ENCODE peak calls at places on chromosomes 5 and 9, in five cellular contexts. K, B, Q, V and C are unnamed samples.
A peak's percentile ranks its signal among the peaks of the same experiment; 100 is the strongest.

GRCh38 chr9:33852216-33852826 is 35.4 kb downstream of the UBE2R2 start:
- DNase-seq in B (peak; percentile 87), Q (peak; percentile 68), K (peak; percentile 79), V (peak; percentile 77), C (peak; percentile 66)

GRCh38 chr5:95261369-95262175 is 23.3 kb downstream of the MCTP1 start:
- DNase-seq in K (no peak), V (no peak), Q (no peak), B (no peak), C (peak; percentile 43)

GRCh38 chr9:84886866-84887265 is 217.3 kb downstream of the NTRK2 start:
- DNase-seq in V (no peak), Q (no peak), B (no peak), K (no peak), C (no peak)

GRCh38 chr5:146565764-146566163 is 49.8 kb upstream of the GPR151 start:
- DNase-seq in Q (no peak), K (no peak), V (no peak), B (peak; percentile 57), C (no peak)

GRCh38 chr5:130912088-130912487 is 253.0 kb downstream of the HINT1 start:
- DNase-seq in V (no peak), K (no peak), B (no peak), Q (no peak), C (no peak)

GRCh38 chr9:20205821-20206220 is 416.5 kb downstream of the MLLT3 start:
- DNase-seq in K (no peak), B (no peak), V (no peak), Q (no peak), C (no peak)

GRCh38 chr9:75548871-75549270 is 341.6 kb upstream of the PCSK5 start:
- DNase-seq in B (no peak), K (no peak), Q (no peak), V (no peak), C (no peak)

GRCh38 chr5:167814828-167815227 is 476.6 kb upstream of the WWC1 start:
- DNase-seq in V (no peak), Q (no peak), K (no peak), B (no peak), C (no peak)

GRCh38 chr5:127864511-127864910 is 161.3 kb downstream of the CCDC192 start:
- DNase-seq in Q (no peak), V (no peak), K (no peak), B (no peak), C (no peak)

GRCh38 chr5:150112211-150113046 is 26.1 kb upstream of the CSF1R start:
- DNase-seq in V (peak; percentile 53), K (peak; percentile 78), B (peak; percentile 15), Q (no peak), C (no peak)

GRCh38 chr9:14180077-14180941 is 133.6 kb downstream of the NFIB start:
- DNase-seq in Q (peak; percentile 33), K (no peak), B (peak; percentile 20), V (no peak), C (no peak)

GRCh38 chr5:17763301-17763700 is 129.0 kb downstream of the TAF11L14 start:
- DNase-seq in Q (no peak), K (no peak), V (no peak), B (no peak), C (no peak)

GRCh38 chr5:148998174-148998797 is 64.6 kb downstream of the SH3TC2 start:
- DNase-seq in K (no peak), V (peak; percentile 34), B (peak; percentile 48), Q (no peak), C (no peak)

GRCh38 chr5:125251703-125252102 is 505.3 kb upstream of the ZNF608 start:
- DNase-seq in Q (no peak), B (no peak), K (no peak), V (no peak), C (no peak)

GRCh38 chr9:126916909-126917308 is 2.3 kb downstream of the RALGPS1 start:
- DNase-seq in Q (no peak), V (no peak), B (no peak), K (no peak), C (no peak)

GRCh38 chr5:95942968-95943367 is 18.7 kb downstream of the ELL2 start:
- DNase-seq in Q (no peak), K (no peak), B (no peak), V (no peak), C (no peak)

GRCh38 chr9:123725389-123725788 is 204.5 kb downstream of the DENND1A start:
- DNase-seq in B (no peak), V (no peak), Q (no peak), K (peak; percentile 56), C (no peak)

GRCh38 chr9:134811673-134812668 is 68.6 kb upstream of the FCN2 start:
- DNase-seq in Q (no peak), K (no peak), B (no peak), V (no peak), C (no peak)

GRCh38 chr9:134811079-134811672 is 69.4 kb upstream of the FCN2 start:
- DNase-seq in V (no peak), K (no peak), Q (no peak), B (no peak), C (no peak)

GRCh38 chr9:134808393-134808792 is 72.2 kb upstream of the FCN2 start:
- DNase-seq in V (no peak), Q (no peak), B (no peak), K (no peak), C (no peak)

GRCh38 chr9:134807726-134808125 is 72.9 kb upstream of the FCN2 start:
- DNase-seq in V (no peak), Q (peak; percentile 52), B (no peak), K (no peak), C (no peak)

DNA sequence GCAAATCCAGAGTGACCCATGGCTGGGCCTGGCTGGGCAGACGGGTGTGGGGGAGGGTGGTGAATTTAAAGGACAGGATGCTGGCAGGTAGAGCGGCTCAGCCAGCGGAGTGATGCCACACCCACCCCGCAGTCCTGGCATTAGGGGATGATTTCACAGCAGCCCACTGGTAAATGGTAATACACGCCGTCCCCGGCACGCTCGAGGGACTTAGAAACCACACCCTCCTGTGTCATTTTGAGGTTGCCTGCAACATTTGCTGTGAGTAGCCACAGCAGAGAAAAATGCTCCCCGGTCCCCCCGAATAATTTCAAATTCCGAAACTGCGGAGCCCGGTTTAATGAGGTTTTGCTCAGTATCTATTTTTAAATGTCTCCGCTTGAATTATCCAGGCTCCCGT is 71.3 kb upstream of the FCN2 start:
- DNase-seq in B (no peak), K (no peak), Q (no peak), V (no peak), C (no peak)
- H3K27ac ChIP-seq in B (no peak overlapping the region), K (no peak overlapping the region), Q (no peak overlapping the region), V (no peak overlapping the region), C (no peak overlapping the region)

DNA sequence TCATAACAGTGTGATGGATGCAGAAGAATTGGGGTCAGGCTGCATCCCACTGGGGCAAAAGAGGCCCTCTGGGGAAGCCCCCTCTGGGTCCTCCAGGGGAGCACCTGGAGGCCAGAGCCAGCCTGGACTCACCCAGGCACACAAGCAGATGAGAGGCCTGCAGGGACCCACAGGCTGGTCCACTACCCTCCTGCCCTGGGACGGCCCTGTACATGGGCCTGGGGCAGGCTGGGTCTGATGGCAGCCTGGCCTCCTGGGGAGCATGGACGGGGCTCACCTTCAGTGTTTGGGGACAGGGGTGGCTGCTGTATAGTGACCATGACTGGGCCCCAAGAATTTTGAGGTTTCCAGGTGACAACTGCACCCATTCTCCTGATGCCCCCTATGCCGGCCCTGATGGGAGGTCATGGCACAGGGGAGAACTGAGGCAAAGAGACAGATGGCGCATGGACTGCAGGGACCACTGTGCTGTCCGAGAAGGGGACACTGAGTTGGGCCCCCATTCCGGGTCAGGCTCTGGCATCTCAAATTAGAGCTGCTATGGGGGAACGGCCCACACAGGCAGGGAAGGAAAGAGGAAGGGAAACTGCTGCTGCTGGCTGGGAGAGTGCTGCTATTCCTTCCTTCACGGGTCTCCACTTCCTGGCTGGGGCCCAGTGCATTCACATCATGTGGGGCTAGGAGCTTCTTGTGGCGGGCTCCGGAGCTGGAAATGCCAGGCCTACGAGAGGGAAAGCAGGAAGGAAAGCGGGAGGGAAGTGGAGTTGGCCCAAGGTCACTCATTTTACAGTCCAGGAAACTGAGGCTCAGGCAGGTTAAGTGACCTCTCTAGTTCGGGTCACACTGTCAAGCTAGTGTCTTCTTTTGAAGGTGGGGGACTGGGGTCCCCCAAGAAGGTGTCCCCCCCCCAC is 1.5 kb upstream of the CARD19 start:
- DNase-seq in K (peak; percentile 83), Q (peak; percentile 70), B (peak; percentile 61), V (peak; percentile 66), C (peak; percentile 74)
- H3K4me1 ChIP-seq in K (peaks cover 29% of the 10 kb centered on the region), Q (peaks cover 15% of the 10 kb centered on the region), B (peaks cover 25% of the 10 kb centered on the region), V (peaks cover 57% of the 10 kb centered on the region), C (peaks cover 59% of the 10 kb centered on the region)

DNA sequence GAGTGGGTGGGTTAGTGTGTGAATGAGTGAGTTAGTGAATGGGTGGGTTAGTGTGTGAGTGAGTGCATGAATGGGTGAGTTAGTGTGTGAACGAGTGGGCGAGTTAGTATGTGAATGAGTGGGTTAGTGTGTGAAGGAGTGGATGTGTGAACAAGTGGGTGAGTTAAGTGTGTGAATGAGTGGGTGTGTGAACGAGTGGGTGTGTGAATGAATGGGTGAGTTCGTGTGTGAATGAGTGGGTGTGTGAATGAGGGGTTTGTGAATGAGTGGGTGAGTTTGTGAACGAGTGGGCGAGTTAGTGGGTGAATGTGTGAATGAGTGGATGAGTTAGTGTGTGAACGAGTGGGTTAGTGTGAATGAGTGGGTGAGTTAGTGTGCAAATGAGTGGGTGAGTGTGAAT is 34.0 kb downstream of the NKD2 start:
- DNase-seq in Q (no peak), K (no peak), V (no peak), B (no peak), C (no peak)
- TF ChIP-seq CTCF in Q (no peak), K (no peak), V (no peak), B (no peak), C (no peak)

GRCh38 chr5:90131734-90132133 is 277.8 kb downstream of the CETN3 start:
- DNase-seq in B (no peak), K (no peak), V (no peak), Q (no peak), C (no peak)
- H3K27ac ChIP-seq in B (no peak overlapping the region), K (no peak overlapping the region), V (no peak overlapping the region), Q (no peak overlapping the region), C (no peak overlapping the region)

GRCh38 chr5:141515141-141515540 is 26.3 kb downstream of the PCDHGC5 start:
- DNase-seq in K (no peak), B (no peak), V (no peak), Q (no peak), C (no peak)

GRCh38 chr5:141516648-141517025 is 27.8 kb downstream of the PCDHGC5 start:
- DNase-seq in Q (no peak), K (no peak), B (no peak), V (no peak), C (no peak)

GRCh38 chr5:141517321-141517720 is 28.4 kb downstream of the PCDHGC5 start:
- DNase-seq in B (no peak), K (no peak), Q (no peak), V (no peak), C (no peak)

GRCh38 chr5:141514330-141515111 is 25.6 kb downstream of the PCDHGC5 start:
- DNase-seq in V (no peak), K (no peak), B (no peak), Q (no peak), C (no peak)

GRCh38 chr5:141515946-141516647 is 27.2 kb downstream of the PCDHGC5 start:
- DNase-seq in B (no peak), K (no peak), Q (no peak), V (no peak), C (no peak)
- H3K4me1 ChIP-seq in B (peaks cover 6% of the 10 kb centered on the region), K (peaks cover 79% of the 10 kb centered on the region), Q (peaks cover 14% of the 10 kb centered on the region), V (peaks cover 62% of the 10 kb centered on the region), C (peaks cover 83% of the 10 kb centered on the region)